ENCODE peak calls at places on chromosomes 11 and 22, in seven cellular contexts. K is substantia nigra, A is OCI-LY7, D is NCI-H1105 treated with DMSO at 0.1 percent for 48 hours, E is stomach, I is body of pancreas, P is DMS153. C is an unnamed sample.

GRCh38 chr22:46849101-46849500 is 86.7 kb downstream of the TBC1D22A start:
- DNase-seq in I (no peak), A (no peak), E (no peak), D (no peak), P (no peak), K (no peak), C (no peak)

GRCh38 chr11:35927730-35928129 is 16.1 kb upstream of the LDLRAD3 start:
- DNase-seq in E (peak), P (peak), K (no peak), A (no peak), I (peak), D (no peak), C (peak)

GRCh38 chr11:14424096-14424495 is 65.1 kb upstream of the RRAS2 start:
- DNase-seq in I (no peak), E (no peak), K (no peak), A (no peak), D (no peak), P (no peak), C (no peak)

GRCh38 chr11:113124578-113124977 is 163.4 kb downstream of the NCAM1 start:
- DNase-seq in I (no peak), K (no peak), A (no peak), D (no peak), E (no peak), P (no peak), C (no peak)

GRCh38 chr11:16195659-16196058 is 160.7 kb downstream of the SOX6 start:
- DNase-seq in K (no peak), D (no peak), E (no peak), I (peak), A (no peak), P (no peak), C (no peak)

GRCh38 chr11:70448983-70449567 is 50.7 kb downstream of the CTTN start:
- DNase-seq in I (no peak), D (no peak), E (no peak), K (no peak), P (no peak), A (peak), C (peak)

GRCh38 chr11:93089474-93090102 is 108.2 kb downstream of the SLC36A4 start:
- DNase-seq in K (peak), D (no peak), E (no peak), I (peak), A (peak), P (peak), C (no peak)

GRCh38 chr22:37331811-37332536 is 49.7 kb downstream of the CYTH4 start:
- DNase-seq in D (no peak), E (no peak), K (no peak), P (no peak), I (no peak), A (peak), C (no peak)

GRCh38 chr11:33310720-33311500 is 53.7 kb downstream of the HIPK3 start:
- DNase-seq in I (no peak), P (no peak), K (no peak), E (no peak), D (no peak), A (no peak), C (no peak)

GRCh38 chr22:28019360-28019759 is 100.3 kb upstream of the PITPNB start:
- DNase-seq in E (peak), D (no peak), P (no peak), K (no peak), A (no peak), I (peak), C (no peak)

GRCh38 chr11:45149483-45150056 is 3.1 kb downstream of the PRDM11 start:
- DNase-seq in P (no peak), E (no peak), K (no peak), I (no peak), D (no peak), A (no peak), C (no peak)

GRCh38 chr11:908273-908672 is 2.3 kb downstream of the CHID1 start:
- DNase-seq in A (no peak), E (no peak), K (no peak), P (no peak), I (no peak), D (no peak), C (no peak)

GRCh38 chr11:76629853-76630599 is 40.5 kb downstream of the LRRC32 start:
- DNase-seq in D (no peak), E (peak), K (no peak), P (no peak), I (peak), A (no peak), C (no peak)

GRCh38 chr11:74443071-74443864 is 24.1 kb downstream of the KCNE3 start:
- DNase-seq in A (no peak), K (no peak), D (peak), I (peak), P (peak), E (peak), C (peak)

GRCh38 chr11:44877908-44878459 is 72.7 kb downstream of the TP53I11 start:
- DNase-seq in A (no peak), I (no peak), P (peak), E (no peak), K (no peak), D (no peak), C (peak)

GRCh38 chr22:50051930-50052329 is 6.2 kb downstream of the TTLL8 start:
- DNase-seq in D (no peak), E (no peak), P (no peak), I (no peak), A (no peak), K (no peak), C (no peak)

GRCh38 chr22:46514592-46515207 is 22.7 kb downstream of the CELSR1 start:
- DNase-seq in I (no peak), P (no peak), A (no peak), E (no peak), K (no peak), D (no peak), C (no peak)

GRCh38 chr11:31795706-31796522 is 15.2 kb downstream of the PAX6 start:
- DNase-seq in P (no peak), K (no peak), E (no peak), I (no peak), A (no peak), D (no peak), C (no peak)

GRCh38 chr11:120610101-120610500 is 98.6 kb downstream of the GRIK4 start:
- DNase-seq in K (no peak), I (no peak), P (no peak), D (no peak), A (no peak), E (no peak), C (no peak)

GRCh38 chr11:34458566-34458965 is 19.8 kb downstream of the CAT start:
- DNase-seq in D (no peak), P (no peak), A (no peak), K (no peak), E (no peak), I (no peak), C (no peak)

GRCh38 chr11:116373107-116373506 is 399.7 kb downstream of the BUD13 start:
- DNase-seq in K (no peak), A (no peak), D (peak), P (no peak), E (no peak), I (no peak), C (peak)